ENCODE peak calls at places on chromosomes 6 and 20, in nine cellular contexts. O, A, W, H, E, B, G, I and F are unnamed samples.

GRCh38 chr6:53725791-53726575 is 60.4 kb upstream of the KLHL31 start:
- DNase-seq in A (no peak), H (peak), W (peak), E (peak), O (peak), B (peak), G (peak), I (peak), F (peak)

GRCh38 chr6:20687494-20687893 is 153.2 kb downstream of the CDKAL1 start:
- DNase-seq in H (no peak), A (no peak), E (no peak), I (no peak), O (no peak), G (no peak), W (no peak), B (no peak), F (no peak)

GRCh38 chr6:20279051-20279450 is 66.8 kb upstream of the MBOAT1 start:
- DNase-seq in H (no peak), W (no peak), I (no peak), E (no peak), G (no peak), A (no peak), O (no peak), B (no peak), F (no peak)

GRCh38 chr6:159700970-159701369 is 7.9 kb upstream of the SOD2 start:
- DNase-seq in O (no peak), A (no peak), W (peak), E (no peak), G (no peak), B (no peak), H (no peak), I (no peak), F (no peak)

GRCh38 chr20:41654884-41655283 is 36.7 kb upstream of the CHD6 start:
- DNase-seq in W (peak), I (peak), B (peak), G (no peak), A (no peak), O (no peak), E (no peak), H (no peak), F (no peak)

GRCh38 chr6:133341607-133342158 is 100.5 kb downstream of the EYA4 start:
- DNase-seq in A (no peak), H (no peak), G (no peak), O (peak), I (no peak), W (no peak), E (no peak), B (peak), F (no peak)

GRCh38 chr20:41030536-41031242 is 2.1 kb downstream of the TOP1 start:
- DNase-seq in A (no peak), I (no peak), O (no peak), B (peak), W (peak), E (no peak), H (no peak), G (no peak), F (no peak)

GRCh38 chr6:41799517-41799916 is 12.0 kb downstream of the TOMM6 start:
- DNase-seq in H (no peak), E (no peak), A (no peak), I (no peak), B (no peak), W (no peak), G (no peak), O (no peak), F (no peak)

GRCh38 chr20:483791-484644 is 21.7 kb upstream of the TBC1D20 start:
- DNase-seq in I (no peak), B (no peak), G (no peak), W (no peak), O (peak), E (peak), A (no peak), H (no peak), F (no peak)

GRCh38 chr6:79640146-79641111 is 9.3 kb downstream of the SH3BGRL2 start:
- DNase-seq in G (no peak), I (no peak), A (no peak), B (no peak), E (peak), O (peak), W (no peak), H (no peak), F (no peak)